ENCODE peak calls at places on chromosomes 12 and 14, in eight cellular contexts. One of them, this sample, is unnamed.
A peak's percentile ranks its signal among the peaks of the same experiment; 100 is the strongest.

GRCh38 chr12:75694891-75695290 is 183.5 kb upstream of the KRR1 start:
- DNase-seq in LNCaP clone FGC: no peak
- DNase-seq in GM12865: no peak
- DNase-seq in esophagus squamous epithelium: no peak
- DNase-seq in mucosa of descending colon: no peak
- DNase-seq in BE2C: no peak
- DNase-seq in colonic mucosa: no peak
- DNase-seq in activated CD8-positive, alpha-beta T cell treated with anti-CD3 and anti-CD28 coated beads for 36 hours: no peak
- DNase-seq in this sample: no peak

GRCh38 chr12:103560604-103561101 is 26.4 kb upstream of the STAB2 start:
- DNase-seq in LNCaP clone FGC: no peak
- DNase-seq in GM12865: no peak
- DNase-seq in esophagus squamous epithelium: no peak
- DNase-seq in mucosa of descending colon: no peak
- DNase-seq in BE2C: no peak
- DNase-seq in colonic mucosa: no peak
- DNase-seq in activated CD8-positive, alpha-beta T cell treated with anti-CD3 and anti-CD28 coated beads for 36 hours: no peak
- DNase-seq in this sample: no peak

GRCh38 chr12:105698047-105698446 is 367.6 kb downstream of the C12orf75 start:
- DNase-seq in LNCaP clone FGC: no peak
- DNase-seq in GM12865: no peak
- DNase-seq in esophagus squamous epithelium: no peak
- DNase-seq in mucosa of descending colon: no peak
- DNase-seq in BE2C: peak; percentile 19
- DNase-seq in colonic mucosa: no peak
- DNase-seq in activated CD8-positive, alpha-beta T cell treated with anti-CD3 and anti-CD28 coated beads for 36 hours: no peak
- DNase-seq in this sample: no peak

GRCh38 chr14:69490219-69490918 is 5.8 kb downstream of the PLEKHD1 start:
- DNase-seq in LNCaP clone FGC: no peak
- DNase-seq in GM12865: no peak
- DNase-seq in esophagus squamous epithelium: no peak
- DNase-seq in mucosa of descending colon: no peak
- DNase-seq in BE2C: no peak
- DNase-seq in colonic mucosa: no peak
- DNase-seq in activated CD8-positive, alpha-beta T cell treated with anti-CD3 and anti-CD28 coated beads for 36 hours: no peak
- DNase-seq in this sample: no peak

GRCh38 chr12:58356794-58357193 is 415.4 kb downstream of the ATP23 start:
- DNase-seq in LNCaP clone FGC: no peak
- DNase-seq in GM12865: no peak
- DNase-seq in esophagus squamous epithelium: no peak
- DNase-seq in mucosa of descending colon: no peak
- DNase-seq in BE2C: no peak
- DNase-seq in colonic mucosa: no peak
- DNase-seq in activated CD8-positive, alpha-beta T cell treated with anti-CD3 and anti-CD28 coated beads for 36 hours: no peak
- DNase-seq in this sample: no peak

GRCh38 chr14:71539660-71540285 is 392.5 kb upstream of the RGS6 start:
- DNase-seq in LNCaP clone FGC: no peak
- DNase-seq in GM12865: no peak
- DNase-seq in esophagus squamous epithelium: no peak
- DNase-seq in mucosa of descending colon: no peak
- DNase-seq in BE2C: peak; percentile 21
- DNase-seq in colonic mucosa: no peak
- DNase-seq in activated CD8-positive, alpha-beta T cell treated with anti-CD3 and anti-CD28 coated beads for 36 hours: no peak
- DNase-seq in this sample: no peak

GRCh38 chr12:107818984-107819383 is 44.5 kb downstream of the ASCL4 start:
- DNase-seq in LNCaP clone FGC: no peak
- DNase-seq in GM12865: no peak
- DNase-seq in esophagus squamous epithelium: no peak
- DNase-seq in mucosa of descending colon: no peak
- DNase-seq in BE2C: no peak
- DNase-seq in colonic mucosa: no peak
- DNase-seq in activated CD8-positive, alpha-beta T cell treated with anti-CD3 and anti-CD28 coated beads for 36 hours: no peak
- DNase-seq in this sample: no peak

GRCh38 chr14:38405851-38406630 is 150.1 kb upstream of the CLEC14A start:
- DNase-seq in LNCaP clone FGC: no peak
- DNase-seq in GM12865: no peak
- DNase-seq in esophagus squamous epithelium: no peak
- DNase-seq in mucosa of descending colon: no peak
- DNase-seq in BE2C: peak; percentile 81
- DNase-seq in colonic mucosa: no peak
- DNase-seq in activated CD8-positive, alpha-beta T cell treated with anti-CD3 and anti-CD28 coated beads for 36 hours: no peak
- DNase-seq in this sample: peak; percentile 5

GRCh38 chr12:1612196-1612595 is 16.8 kb upstream of the WNT5B start:
- DNase-seq in LNCaP clone FGC: no peak
- DNase-seq in GM12865: no peak
- DNase-seq in esophagus squamous epithelium: no peak
- DNase-seq in mucosa of descending colon: no peak
- DNase-seq in BE2C: no peak
- DNase-seq in colonic mucosa: no peak
- DNase-seq in activated CD8-positive, alpha-beta T cell treated with anti-CD3 and anti-CD28 coated beads for 36 hours: no peak
- DNase-seq in this sample: no peak

GRCh38 chr14:101116486-101117130 is 213.1 kb upstream of the RTL1 start:
- DNase-seq in LNCaP clone FGC: no peak
- DNase-seq in GM12865: no peak
- DNase-seq in esophagus squamous epithelium: no peak
- DNase-seq in mucosa of descending colon: no peak
- DNase-seq in BE2C: no peak
- DNase-seq in colonic mucosa: no peak
- DNase-seq in activated CD8-positive, alpha-beta T cell treated with anti-CD3 and anti-CD28 coated beads for 36 hours: no peak
- DNase-seq in this sample: no peak

GRCh38 chr14:99260652-99261551 is 11.1 kb downstream of the BCL11B start:
- DNase-seq in LNCaP clone FGC: no peak
- DNase-seq in GM12865: no peak
- DNase-seq in esophagus squamous epithelium: no peak
- DNase-seq in mucosa of descending colon: no peak
- DNase-seq in BE2C: no peak
- DNase-seq in colonic mucosa: no peak
- DNase-seq in activated CD8-positive, alpha-beta T cell treated with anti-CD3 and anti-CD28 coated beads for 36 hours: peak; percentile 81
- DNase-seq in this sample: no peak

GRCh38 chr12:6769003-6769389 is 2.8 kb downstream of the PTMS start:
- DNase-seq in LNCaP clone FGC: no peak
- DNase-seq in GM12865: no peak
- DNase-seq in esophagus squamous epithelium: no peak
- DNase-seq in mucosa of descending colon: peak; percentile 69
- DNase-seq in BE2C: peak; percentile 84
- DNase-seq in colonic mucosa: peak; percentile 70
- DNase-seq in activated CD8-positive, alpha-beta T cell treated with anti-CD3 and anti-CD28 coated beads for 36 hours: no peak
- DNase-seq in this sample: peak; percentile 80

GRCh38 chr14:100581228-100582145 is 5.7 kb downstream of the BEGAIN start:
- DNase-seq in LNCaP clone FGC: no peak
- DNase-seq in GM12865: no peak
- DNase-seq in esophagus squamous epithelium: no peak
- DNase-seq in mucosa of descending colon: no peak
- DNase-seq in BE2C: peak; percentile 57
- DNase-seq in colonic mucosa: no peak
- DNase-seq in activated CD8-positive, alpha-beta T cell treated with anti-CD3 and anti-CD28 coated beads for 36 hours: no peak
- DNase-seq in this sample: no peak

GRCh38 chr14:29216774-29217232 is 450.2 kb downstream of the FOXG1 start:
- DNase-seq in LNCaP clone FGC: no peak
- DNase-seq in GM12865: no peak
- DNase-seq in esophagus squamous epithelium: no peak
- DNase-seq in mucosa of descending colon: no peak
- DNase-seq in BE2C: no peak
- DNase-seq in colonic mucosa: no peak
- DNase-seq in activated CD8-positive, alpha-beta T cell treated with anti-CD3 and anti-CD28 coated beads for 36 hours: no peak
- DNase-seq in this sample: no peak

GRCh38 chr12:57483466-57483865 is 3.8 kb upstream of the ARHGAP9 start:
- DNase-seq in LNCaP clone FGC: no peak
- DNase-seq in GM12865: no peak
- DNase-seq in esophagus squamous epithelium: no peak
- DNase-seq in mucosa of descending colon: no peak
- DNase-seq in BE2C: no peak
- DNase-seq in colonic mucosa: no peak
- DNase-seq in activated CD8-positive, alpha-beta T cell treated with anti-CD3 and anti-CD28 coated beads for 36 hours: no peak
- DNase-seq in this sample: no peak

GRCh38 chr14:23559921-23560520 is 4.0 kb downstream of the THTPA start:
- DNase-seq in LNCaP clone FGC: no peak
- DNase-seq in GM12865: no peak
- DNase-seq in esophagus squamous epithelium: no peak
- DNase-seq in mucosa of descending colon: no peak
- DNase-seq in BE2C: no peak
- DNase-seq in colonic mucosa: no peak
- DNase-seq in activated CD8-positive, alpha-beta T cell treated with anti-CD3 and anti-CD28 coated beads for 36 hours: no peak
- DNase-seq in this sample: no peak

GRCh38 chr12:95548539-95549391 is 2.5 kb downstream of the USP44 start:
- DNase-seq in LNCaP clone FGC: no peak
- DNase-seq in GM12865: no peak
- DNase-seq in esophagus squamous epithelium: no peak
- DNase-seq in mucosa of descending colon: peak; percentile 43
- DNase-seq in BE2C: no peak
- DNase-seq in colonic mucosa: no peak
- DNase-seq in activated CD8-positive, alpha-beta T cell treated with anti-CD3 and anti-CD28 coated beads for 36 hours: peak; percentile 71
- DNase-seq in this sample: peak; percentile 80

DNA sequence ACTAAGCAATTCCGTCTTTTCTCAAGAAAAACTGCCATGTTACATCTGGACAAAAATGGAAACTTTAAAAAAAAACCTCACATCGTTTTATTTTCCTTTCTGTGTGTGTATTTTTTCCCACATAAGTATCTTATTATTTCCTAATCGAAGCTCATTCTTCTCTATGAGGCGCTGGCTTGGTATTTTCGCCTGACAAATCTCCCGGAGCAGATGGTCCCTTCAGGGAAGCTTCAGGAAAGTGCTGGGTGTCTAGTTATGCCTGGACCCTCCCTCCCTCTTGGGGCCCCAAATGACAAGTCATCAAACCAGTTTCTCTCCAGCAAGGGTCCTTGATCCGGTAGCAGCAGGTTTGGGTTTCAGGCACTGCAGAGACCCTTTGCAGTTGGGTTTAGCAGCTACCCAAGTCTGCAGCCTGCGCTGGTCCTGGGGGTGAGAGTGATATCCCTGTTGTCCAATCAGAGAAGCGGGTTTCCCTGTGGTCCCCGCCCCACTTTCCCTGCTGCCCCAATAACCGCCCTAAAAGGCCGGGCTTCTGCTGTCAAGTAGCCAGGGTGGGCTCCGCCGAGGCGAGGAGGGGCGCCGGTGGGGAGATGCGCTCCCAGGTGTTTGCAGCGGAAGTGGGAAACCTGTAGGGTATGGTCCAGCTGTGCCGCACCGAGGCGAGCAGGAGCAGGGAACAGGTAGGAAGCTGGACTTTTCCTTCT is at the start of gene CNTN1:
- DNase-seq in LNCaP clone FGC: no peak
- DNase-seq in GM12865: peak; percentile 30
- DNase-seq in esophagus squamous epithelium: no peak
- DNase-seq in mucosa of descending colon: peak; percentile 41
- DNase-seq in BE2C: peak; percentile 83
- DNase-seq in colonic mucosa: peak; percentile 39
- DNase-seq in activated CD8-positive, alpha-beta T cell treated with anti-CD3 and anti-CD28 coated beads for 36 hours: no peak
- DNase-seq in this sample: peak; percentile 83
- TF ChIP-seq CTCF in LNCaP clone FGC: no peak
- TF ChIP-seq CTCF in GM12865: no peak
- TF ChIP-seq CTCF in esophagus squamous epithelium: no peak
- TF ChIP-seq CTCF in mucosa of descending colon: no peak
- TF ChIP-seq CTCF in BE2C: no peak
- TF ChIP-seq CTCF in colonic mucosa: no peak
- TF ChIP-seq CTCF in activated CD8-positive, alpha-beta T cell treated with anti-CD3 and anti-CD28 coated beads for 36 hours: no peak
- TF ChIP-seq CTCF in this sample: no peak

GRCh38 chr12:130826151-130826801 is 12.8 kb downstream of the STX2 start:
- DNase-seq in LNCaP clone FGC: no peak
- DNase-seq in GM12865: peak; percentile 41
- DNase-seq in esophagus squamous epithelium: no peak
- DNase-seq in mucosa of descending colon: peak; percentile 37
- DNase-seq in BE2C: peak; percentile 67
- DNase-seq in colonic mucosa: peak; percentile 38
- DNase-seq in activated CD8-positive, alpha-beta T cell treated with anti-CD3 and anti-CD28 coated beads for 36 hours: peak; percentile 83
- DNase-seq in this sample: peak; percentile 55
- TF ChIP-seq CTCF in LNCaP clone FGC: peak; percentile 54
- TF ChIP-seq CTCF in GM12865: peak; percentile 56
- TF ChIP-seq CTCF in esophagus squamous epithelium: peak; percentile 36
- TF ChIP-seq CTCF in mucosa of descending colon: peak; percentile 50
- TF ChIP-seq CTCF in BE2C: peak; percentile 64
- TF ChIP-seq CTCF in colonic mucosa: peak; percentile 68
- TF ChIP-seq CTCF in activated CD8-positive, alpha-beta T cell treated with anti-CD3 and anti-CD28 coated beads for 36 hours: peak; percentile 96
- TF ChIP-seq CTCF in this sample: peak; percentile 68

GRCh38 chr12:85949253-85949652 is 75.2 kb downstream of the NTS start:
- DNase-seq in LNCaP clone FGC: no peak
- DNase-seq in GM12865: no peak
- DNase-seq in esophagus squamous epithelium: no peak
- DNase-seq in mucosa of descending colon: no peak
- DNase-seq in BE2C: no peak
- DNase-seq in colonic mucosa: no peak
- DNase-seq in activated CD8-positive, alpha-beta T cell treated with anti-CD3 and anti-CD28 coated beads for 36 hours: no peak
- DNase-seq in this sample: no peak

GRCh38 chr12:85951823-85952222 is 77.7 kb downstream of the NTS start:
- DNase-seq in LNCaP clone FGC: peak; percentile 6
- DNase-seq in GM12865: peak; percentile 2
- DNase-seq in esophagus squamous epithelium: no peak
- DNase-seq in mucosa of descending colon: no peak
- DNase-seq in BE2C: no peak
- DNase-seq in colonic mucosa: no peak
- DNase-seq in activated CD8-positive, alpha-beta T cell treated with anti-CD3 and anti-CD28 coated beads for 36 hours: no peak
- DNase-seq in this sample: no peak

DNA sequence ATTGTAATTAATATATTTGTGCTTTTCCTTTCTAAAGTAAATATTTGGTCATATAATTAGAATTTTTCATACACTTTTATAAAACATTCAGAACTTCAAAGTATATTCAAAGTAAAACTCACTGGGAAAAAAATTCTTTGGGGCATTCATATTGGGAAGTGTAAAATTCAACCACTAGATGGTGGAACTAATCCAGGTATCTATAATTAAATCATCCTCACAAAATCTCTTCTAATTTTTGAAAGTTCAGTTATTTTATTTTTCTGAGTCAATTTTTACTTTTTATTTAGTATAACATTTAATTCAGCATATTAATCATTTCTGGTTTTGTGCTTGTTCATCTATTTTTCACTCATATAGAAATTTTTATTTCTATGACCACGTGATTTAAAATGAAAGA is 81.0 kb downstream of the NTS start:
- DNase-seq in LNCaP clone FGC: no peak
- DNase-seq in GM12865: no peak
- DNase-seq in esophagus squamous epithelium: no peak
- DNase-seq in mucosa of descending colon: no peak
- DNase-seq in BE2C: no peak
- DNase-seq in colonic mucosa: no peak
- DNase-seq in activated CD8-positive, alpha-beta T cell treated with anti-CD3 and anti-CD28 coated beads for 36 hours: no peak
- DNase-seq in this sample: no peak
- TF ChIP-seq CTCF in LNCaP clone FGC: no peak
- TF ChIP-seq CTCF in GM12865: no peak
- TF ChIP-seq CTCF in esophagus squamous epithelium: no peak
- TF ChIP-seq CTCF in mucosa of descending colon: no peak
- TF ChIP-seq CTCF in BE2C: no peak
- TF ChIP-seq CTCF in colonic mucosa: no peak
- TF ChIP-seq CTCF in activated CD8-positive, alpha-beta T cell treated with anti-CD3 and anti-CD28 coated beads for 36 hours: no peak
- TF ChIP-seq CTCF in this sample: no peak

DNA sequence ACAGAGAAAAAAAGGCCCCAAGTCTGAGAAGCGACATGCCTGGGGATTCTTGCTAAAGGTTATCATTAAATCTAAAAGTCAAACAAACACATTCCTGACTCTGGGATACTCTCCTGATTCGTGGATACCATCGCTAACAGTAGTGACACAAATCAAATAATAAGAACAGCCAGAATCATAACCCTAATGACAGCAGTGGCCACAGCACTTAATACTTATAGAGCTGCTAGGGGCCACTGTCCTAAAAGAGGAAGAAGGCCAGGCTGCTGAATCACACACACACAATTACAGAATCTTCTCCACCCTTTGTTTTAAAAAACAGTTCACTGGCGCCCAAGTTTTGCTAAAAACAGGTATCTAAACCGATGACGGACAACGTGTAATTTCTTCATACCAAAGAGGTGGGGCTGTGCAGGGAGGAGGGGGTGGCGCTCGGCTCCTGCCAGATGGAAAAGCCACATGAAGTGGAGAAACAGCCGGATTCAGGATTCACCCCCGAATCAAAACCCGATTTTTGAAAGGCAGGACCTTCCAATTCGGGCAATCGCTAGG is 1.1 kb downstream of the CLIP1 start:
- DNase-seq in LNCaP clone FGC: peak; percentile 81
- DNase-seq in GM12865: peak; percentile 48
- DNase-seq in esophagus squamous epithelium: no peak
- DNase-seq in mucosa of descending colon: peak; percentile 55
- DNase-seq in BE2C: peak; percentile 34
- DNase-seq in colonic mucosa: peak; percentile 61
- DNase-seq in activated CD8-positive, alpha-beta T cell treated with anti-CD3 and anti-CD28 coated beads for 36 hours: peak; percentile 43
- DNase-seq in this sample: no peak
- TF ChIP-seq CTCF in LNCaP clone FGC: no peak
- TF ChIP-seq CTCF in GM12865: no peak
- TF ChIP-seq CTCF in esophagus squamous epithelium: no peak
- TF ChIP-seq CTCF in mucosa of descending colon: no peak
- TF ChIP-seq CTCF in BE2C: no peak
- TF ChIP-seq CTCF in colonic mucosa: no peak
- TF ChIP-seq CTCF in activated CD8-positive, alpha-beta T cell treated with anti-CD3 and anti-CD28 coated beads for 36 hours: no peak
- TF ChIP-seq CTCF in this sample: no peak

This sample was measured in nephron progenitor cell.